ENCODE peak calls at places on chromosome 6, in nine cellular contexts. One of them, this sample, is unnamed.

GRCh38 chr6:36730424-36731380 is 33.1 kb downstream of the RAB44 start:
- DNase-seq in head of caudate nucleus: no peak
- DNase-seq in T-cell: no peak
- DNase-seq in stimulated activated CD8-positive, alpha-beta memory T cell treated with anti-CD3 and anti-CD28 coated beads, Interleukin-4, amount 100 ng/mL, for 4 hours: no peak
- DNase-seq in EL: no peak
- DNase-seq in activated CD4-positive, alpha-beta T cell treated with anti-CD3 and anti-CD28 coated beads, Interleukin-2, amount 50 U/mL, for 1 hour: no peak
- DNase-seq in CD8-positive, alpha-beta T cell: no peak
- DNase-seq in tibial nerve: no peak
- DNase-seq in dermis microvascular lymphatic vessel endothelial cell: no peak
- DNase-seq in this sample: no peak

GRCh38 chr6:48567016-48567415 is 456.0 kb upstream of the PTCHD4 start:
- DNase-seq in head of caudate nucleus: no peak
- DNase-seq in T-cell: no peak
- DNase-seq in stimulated activated CD8-positive, alpha-beta memory T cell treated with anti-CD3 and anti-CD28 coated beads, Interleukin-4, amount 100 ng/mL, for 4 hours: no peak
- DNase-seq in EL: peak
- DNase-seq in activated CD4-positive, alpha-beta T cell treated with anti-CD3 and anti-CD28 coated beads, Interleukin-2, amount 50 U/mL, for 1 hour: no peak
- DNase-seq in CD8-positive, alpha-beta T cell: no peak
- DNase-seq in tibial nerve: no peak
- DNase-seq in dermis microvascular lymphatic vessel endothelial cell: no peak
- DNase-seq in this sample: no peak

GRCh38 chr6:125250511-125250910 is 51.3 kb downstream of the HDDC2 start:
- DNase-seq in head of caudate nucleus: no peak
- DNase-seq in T-cell: no peak
- DNase-seq in stimulated activated CD8-positive, alpha-beta memory T cell treated with anti-CD3 and anti-CD28 coated beads, Interleukin-4, amount 100 ng/mL, for 4 hours: no peak
- DNase-seq in EL: no peak
- DNase-seq in activated CD4-positive, alpha-beta T cell treated with anti-CD3 and anti-CD28 coated beads, Interleukin-2, amount 50 U/mL, for 1 hour: no peak
- DNase-seq in CD8-positive, alpha-beta T cell: no peak
- DNase-seq in tibial nerve: no peak
- DNase-seq in dermis microvascular lymphatic vessel endothelial cell: no peak
- DNase-seq in this sample: no peak

GRCh38 chr6:151325075-151326050 is 66.0 kb downstream of the ZBTB2 start:
- DNase-seq in head of caudate nucleus: no peak
- DNase-seq in T-cell: peak
- DNase-seq in stimulated activated CD8-positive, alpha-beta memory T cell treated with anti-CD3 and anti-CD28 coated beads, Interleukin-4, amount 100 ng/mL, for 4 hours: no peak
- DNase-seq in EL: peak
- DNase-seq in activated CD4-positive, alpha-beta T cell treated with anti-CD3 and anti-CD28 coated beads, Interleukin-2, amount 50 U/mL, for 1 hour: peak
- DNase-seq in CD8-positive, alpha-beta T cell: no peak
- DNase-seq in tibial nerve: peak
- DNase-seq in dermis microvascular lymphatic vessel endothelial cell: peak
- DNase-seq in this sample: peak

GRCh38 chr6:93388070-93388469 is 31.3 kb downstream of the EPHA7 start:
- DNase-seq in head of caudate nucleus: no peak
- DNase-seq in T-cell: no peak
- DNase-seq in stimulated activated CD8-positive, alpha-beta memory T cell treated with anti-CD3 and anti-CD28 coated beads, Interleukin-4, amount 100 ng/mL, for 4 hours: no peak
- DNase-seq in EL: no peak
- DNase-seq in activated CD4-positive, alpha-beta T cell treated with anti-CD3 and anti-CD28 coated beads, Interleukin-2, amount 50 U/mL, for 1 hour: no peak
- DNase-seq in CD8-positive, alpha-beta T cell: no peak
- DNase-seq in tibial nerve: no peak
- DNase-seq in dermis microvascular lymphatic vessel endothelial cell: no peak
- DNase-seq in this sample: no peak

GRCh38 chr6:125812394-125813231 is 21.9 kb downstream of the NCOA7 start:
- DNase-seq in head of caudate nucleus: no peak
- DNase-seq in T-cell: no peak
- DNase-seq in stimulated activated CD8-positive, alpha-beta memory T cell treated with anti-CD3 and anti-CD28 coated beads, Interleukin-4, amount 100 ng/mL, for 4 hours: no peak
- DNase-seq in EL: peak
- DNase-seq in activated CD4-positive, alpha-beta T cell treated with anti-CD3 and anti-CD28 coated beads, Interleukin-2, amount 50 U/mL, for 1 hour: no peak
- DNase-seq in CD8-positive, alpha-beta T cell: no peak
- DNase-seq in tibial nerve: no peak
- DNase-seq in dermis microvascular lymphatic vessel endothelial cell: no peak
- DNase-seq in this sample: peak

GRCh38 chr6:6723792-6724318 is 135.3 kb downstream of the LY86 start:
- DNase-seq in head of caudate nucleus: no peak
- DNase-seq in T-cell: no peak
- DNase-seq in stimulated activated CD8-positive, alpha-beta memory T cell treated with anti-CD3 and anti-CD28 coated beads, Interleukin-4, amount 100 ng/mL, for 4 hours: no peak
- DNase-seq in EL: no peak
- DNase-seq in activated CD4-positive, alpha-beta T cell treated with anti-CD3 and anti-CD28 coated beads, Interleukin-2, amount 50 U/mL, for 1 hour: no peak
- DNase-seq in CD8-positive, alpha-beta T cell: no peak
- DNase-seq in tibial nerve: no peak
- DNase-seq in dermis microvascular lymphatic vessel endothelial cell: no peak
- DNase-seq in this sample: no peak

GRCh38 chr6:35725721-35726438 is 11.0 kb upstream of the ARMC12 start:
- DNase-seq in head of caudate nucleus: peak
- DNase-seq in T-cell: no peak
- DNase-seq in stimulated activated CD8-positive, alpha-beta memory T cell treated with anti-CD3 and anti-CD28 coated beads, Interleukin-4, amount 100 ng/mL, for 4 hours: no peak
- DNase-seq in EL: no peak
- DNase-seq in activated CD4-positive, alpha-beta T cell treated with anti-CD3 and anti-CD28 coated beads, Interleukin-2, amount 50 U/mL, for 1 hour: no peak
- DNase-seq in CD8-positive, alpha-beta T cell: no peak
- DNase-seq in tibial nerve: peak
- DNase-seq in dermis microvascular lymphatic vessel endothelial cell: no peak
- DNase-seq in this sample: no peak

GRCh38 chr6:112223070-112223861 is 31.1 kb downstream of the LAMA4 start:
- DNase-seq in head of caudate nucleus: no peak
- DNase-seq in T-cell: no peak
- DNase-seq in stimulated activated CD8-positive, alpha-beta memory T cell treated with anti-CD3 and anti-CD28 coated beads, Interleukin-4, amount 100 ng/mL, for 4 hours: no peak
- DNase-seq in EL: peak
- DNase-seq in activated CD4-positive, alpha-beta T cell treated with anti-CD3 and anti-CD28 coated beads, Interleukin-2, amount 50 U/mL, for 1 hour: no peak
- DNase-seq in CD8-positive, alpha-beta T cell: no peak
- DNase-seq in tibial nerve: no peak
- DNase-seq in dermis microvascular lymphatic vessel endothelial cell: no peak
- DNase-seq in this sample: no peak

GRCh38 chr6:164859791-164860190 is 449.6 kb downstream of the C6orf118 start:
- DNase-seq in head of caudate nucleus: no peak
- DNase-seq in T-cell: no peak
- DNase-seq in stimulated activated CD8-positive, alpha-beta memory T cell treated with anti-CD3 and anti-CD28 coated beads, Interleukin-4, amount 100 ng/mL, for 4 hours: no peak
- DNase-seq in EL: no peak
- DNase-seq in activated CD4-positive, alpha-beta T cell treated with anti-CD3 and anti-CD28 coated beads, Interleukin-2, amount 50 U/mL, for 1 hour: no peak
- DNase-seq in CD8-positive, alpha-beta T cell: no peak
- DNase-seq in tibial nerve: no peak
- DNase-seq in dermis microvascular lymphatic vessel endothelial cell: no peak
- DNase-seq in this sample: no peak

GRCh38 chr6:117559299-117559698 is 43.0 kb downstream of the GOPC start:
- DNase-seq in head of caudate nucleus: no peak
- DNase-seq in T-cell: no peak
- DNase-seq in stimulated activated CD8-positive, alpha-beta memory T cell treated with anti-CD3 and anti-CD28 coated beads, Interleukin-4, amount 100 ng/mL, for 4 hours: no peak
- DNase-seq in EL: no peak
- DNase-seq in activated CD4-positive, alpha-beta T cell treated with anti-CD3 and anti-CD28 coated beads, Interleukin-2, amount 50 U/mL, for 1 hour: no peak
- DNase-seq in CD8-positive, alpha-beta T cell: no peak
- DNase-seq in tibial nerve: no peak
- DNase-seq in dermis microvascular lymphatic vessel endothelial cell: no peak
- DNase-seq in this sample: no peak

GRCh38 chr6:90284745-90285481 is 11.7 kb downstream of the BACH2 start:
- DNase-seq in head of caudate nucleus: no peak
- DNase-seq in T-cell: no peak
- DNase-seq in stimulated activated CD8-positive, alpha-beta memory T cell treated with anti-CD3 and anti-CD28 coated beads, Interleukin-4, amount 100 ng/mL, for 4 hours: no peak
- DNase-seq in EL: peak
- DNase-seq in activated CD4-positive, alpha-beta T cell treated with anti-CD3 and anti-CD28 coated beads, Interleukin-2, amount 50 U/mL, for 1 hour: no peak
- DNase-seq in CD8-positive, alpha-beta T cell: no peak
- DNase-seq in tibial nerve: no peak
- DNase-seq in dermis microvascular lymphatic vessel endothelial cell: no peak
- DNase-seq in this sample: peak

GRCh38 chr6:157953580-157954091 is 28.0 kb upstream of the SYNJ2 start:
- DNase-seq in head of caudate nucleus: peak
- DNase-seq in T-cell: no peak
- DNase-seq in stimulated activated CD8-positive, alpha-beta memory T cell treated with anti-CD3 and anti-CD28 coated beads, Interleukin-4, amount 100 ng/mL, for 4 hours: no peak
- DNase-seq in EL: no peak
- DNase-seq in activated CD4-positive, alpha-beta T cell treated with anti-CD3 and anti-CD28 coated beads, Interleukin-2, amount 50 U/mL, for 1 hour: no peak
- DNase-seq in CD8-positive, alpha-beta T cell: no peak
- DNase-seq in tibial nerve: no peak
- DNase-seq in dermis microvascular lymphatic vessel endothelial cell: no peak
- DNase-seq in this sample: peak

This sample was measured in endothelial cell of umbilical vein.